ENCODE peak calls at places on chromosomes 5 and 9, in seven cellular contexts. D is stimulated activated effector memory CD8-positive, alpha-beta T cell treated with anti-CD3 and anti-CD28 coated beads, Interleukin-12 subunit alpha, Interleukin-12 subunit beta, amount 100 ng/mL, for 72 hours; E is type B pancreatic cell; U is activated CD4-positive, alpha-beta T cell treated with anti-CD3 and anti-CD28 coated beads for 24 hours; X is posterior cingulate gyrus; F is LoVo; J is stimulated activated CD8-positive, alpha-beta memory T cell treated with anti-CD3 and anti-CD28 coated beads, Interleukin-2, amount 100 ng/mL, for 1 hour. N is an unnamed sample.

GRCh38 chr5:81718300-81718699 is 32.6 kb downstream of the SSBP2 start:
- DNase-seq in E (no peak), D (no peak), U (no peak), F (no peak), J (no peak), X (no peak), N (no peak)

GRCh38 chr9:37639109-37639748 is 11.5 kb upstream of the FRMPD1 start:
- DNase-seq in D (no peak), U (no peak), X (no peak), J (no peak), F (no peak), E (no peak), N (no peak)

GRCh38 chr5:73764996-73765395 is 139.0 kb downstream of the ARHGEF28 start:
- DNase-seq in J (no peak), E (no peak), F (no peak), X (no peak), D (no peak), U (no peak), N (no peak)

GRCh38 chr5:64509798-64510197 is 4.0 kb downstream of the RGS7BP start:
- DNase-seq in X (no peak), U (no peak), D (no peak), F (no peak), J (no peak), E (no peak), N (no peak)

GRCh38 chr5:147427784-147428401 is 82.0 kb downstream of the DPYSL3 start:
- DNase-seq in X (no peak), D (no peak), J (no peak), U (no peak), F (no peak), E (no peak), N (no peak)

GRCh38 chr9:111258209-111258877 is 71.7 kb downstream of the OR2K2 start:
- DNase-seq in X (no peak), J (no peak), F (no peak), D (no peak), E (no peak), U (no peak), N (no peak)

GRCh38 chr9:76374702-76375543 is 19.3 kb downstream of the RFK start:
- DNase-seq in E (no peak), F (peak; percentile 79), D (no peak), J (no peak), X (no peak), U (no peak), N (peak; percentile 94)

GRCh38 chr5:42894057-42894456 is 82.4 kb upstream of the SELENOP start:
- DNase-seq in X (no peak), U (no peak), E (no peak), J (no peak), F (no peak), D (no peak), N (no peak)

GRCh38 chr9:35760651-35761050 is 6.6 kb upstream of the MSMP start:
- DNase-seq in E (no peak), X (no peak), F (no peak), J (no peak), D (no peak), U (no peak), N (no peak)

GRCh38 chr9:5953743-5954707 is 61.4 kb downstream of the RANBP6 start:
- DNase-seq in U (no peak), D (no peak), X (no peak), F (peak; percentile 47), J (no peak), E (no peak), N (no peak)

GRCh38 chr9:133677126-133678010 is 41.2 kb downstream of the DBH start:
- DNase-seq in D (no peak), E (no peak), J (no peak), F (no peak), X (peak; percentile 76), U (no peak), N (no peak)

GRCh38 chr5:178256746-178257145 is 24.1 kb upstream of the PHYKPL start:
- DNase-seq in X (no peak), J (no peak), D (no peak), U (no peak), E (no peak), F (no peak), N (no peak)

GRCh38 chr9:135053133-135053532 is 34.3 kb upstream of the OLFM1 start:
- DNase-seq in D (no peak), E (no peak), X (peak; percentile 43), J (no peak), F (no peak), U (no peak), N (no peak)

GRCh38 chr9:14713187-14713799 is 9.2 kb downstream of the CER1 start:
- DNase-seq in U (no peak), D (no peak), J (no peak), X (no peak), F (no peak), E (no peak), N (no peak)

GRCh38 chr9:14278291-14278721 is 35.6 kb downstream of the NFIB start:
- DNase-seq in D (no peak), X (no peak), U (no peak), F (no peak), J (no peak), E (no peak), N (no peak)

GRCh38 chr5:173483160-173483559 is 133.3 kb downstream of the BOD1 start:
- DNase-seq in X (no peak), E (no peak), U (no peak), J (no peak), F (no peak), D (no peak), N (no peak)

GRCh38 chr5:141783599-141784296 is 94.5 kb downstream of the PCDH1 start:
- DNase-seq in X (peak; percentile 95), F (no peak), D (no peak), J (no peak), U (no peak), E (no peak), N (no peak)

GRCh38 chr9:136086951-136087740 is 7.9 kb downstream of the NACC2 start:
- DNase-seq in U (no peak), F (no peak), D (no peak), E (no peak), X (peak; percentile 48), J (no peak), N (no peak)

GRCh38 chr5:180340856-180341255 is 12.3 kb downstream of the GFPT2 start:
- DNase-seq in U (no peak), J (no peak), X (peak; percentile 59), E (no peak), F (no peak), D (no peak), N (no peak)

GRCh38 chr5:149383399-149383798 is 4.3 kb upstream of the IL17B start:
- DNase-seq in E (no peak), J (no peak), D (no peak), U (no peak), X (peak; percentile 50), F (no peak), N (no peak)

GRCh38 chr9:113998529-113999255 is 79.4 kb downstream of the AMBP start:
- DNase-seq in J (no peak), X (no peak), D (no peak), U (no peak), E (peak; percentile 50), F (no peak), N (peak; percentile 72)

GRCh38 chr9:135573124-135573523 is 11.6 kb downstream of the PAEP start:
- DNase-seq in F (no peak), J (no peak), U (no peak), X (no peak), E (no peak), D (no peak), N (no peak)

GRCh38 chr5:135139397-135140134 is 105.5 kb upstream of the PITX1 start:
- DNase-seq in X (no peak), U (no peak), E (no peak), F (peak; percentile 35), D (no peak), J (no peak), N (no peak)

GRCh38 chr5:131997026-131997726 is 14.3 kb downstream of the ACSL6 start:
- DNase-seq in D (no peak), U (no peak), F (no peak), J (no peak), X (peak; percentile 41), E (no peak), N (no peak)

N was measured in esophagus muscularis mucosa.